ENCODE peak calls at places on chromosome 20, in five cellular contexts. R is bronchial epithelial cell, M is GM13976, H is astrocyte of the spinal cord, E is ovary. J is an unnamed sample.

GRCh38 chr20:25525857-25526256 is 59.5 kb downstream of the NINL start:
- DNase-seq in E (no peak), H (peak), R (peak), M (no peak), J (no peak)

GRCh38 chr20:35312348-35312747 is 20.1 kb upstream of the FAM83C start:
- DNase-seq in H (peak), R (peak), M (no peak), E (no peak), J (no peak)

GRCh38 chr20:53738039-53738944 is 144.7 kb upstream of the ZNF217 start:
- DNase-seq in H (peak), E (peak), M (no peak), R (peak), J (peak)

GRCh38 chr20:35866446-35867202 is 87.7 kb downstream of the SCAND1 start:
- DNase-seq in M (no peak), R (no peak), E (no peak), H (peak), J (no peak)

GRCh38 chr20:32749914-32750637 is 6.8 kb upstream of the COMMD7 start:
- DNase-seq in R (no peak), M (no peak), E (no peak), H (no peak), J (no peak)

GRCh38 chr20:59318201-59318790 is 17.9 kb downstream of the EDN3 start:
- DNase-seq in M (no peak), H (no peak), E (no peak), R (no peak), J (peak)

GRCh38 chr20:63580796-63581461 is 6.9 kb upstream of the HELZ2 start:
- DNase-seq in R (peak), H (peak), E (no peak), M (peak), J (no peak)

GRCh38 chr20:33096921-33097320 is 17.5 kb downstream of the BPIFB4 start:
- DNase-seq in M (no peak), E (no peak), R (no peak), H (no peak), J (no peak)

GRCh38 chr20:58682656-58683055 is 9.9 kb upstream of the NPEPL1 start:
- DNase-seq in R (peak), M (no peak), E (no peak), H (peak), J (no peak)

GRCh38 chr20:34111057-34111711 is 859 bp downstream of the EIF2S2 start:
- DNase-seq in R (peak), H (peak), M (no peak), E (peak), J (no peak)

GRCh38 chr20:19670829-19671228 is 87.2 kb upstream of the RIN2 start:
- DNase-seq in R (no peak), E (no peak), H (no peak), M (no peak), J (no peak)

GRCh38 chr20:64036346-64037198 is 590 bp downstream of the C20orf204 start:
- DNase-seq in M (peak), H (no peak), R (no peak), E (no peak), J (no peak)

GRCh38 chr20:22776369-22776768 is 192.0 kb upstream of the FOXA2 start:
- DNase-seq in H (no peak), E (no peak), R (peak), M (no peak), J (no peak)

GRCh38 chr20:18985551-18985950 is 172.0 kb downstream of the SCP2D1 start:
- DNase-seq in R (peak), M (no peak), H (no peak), E (no peak), J (no peak)

GRCh38 chr20:43751167-43752050 is 24.6 kb upstream of the GTSF1L start:
- DNase-seq in R (peak), E (no peak), H (peak), M (peak), J (no peak)

GRCh38 chr20:52192296-52193007 is 873 bp upstream of the ZFP64 start:
- DNase-seq in R (no peak), H (peak), E (peak), M (peak), J (no peak)

GRCh38 chr20:38894091-38894847 is 31.9 kb upstream of the FAM83D start:
- DNase-seq in E (no peak), H (no peak), R (no peak), M (peak), J (no peak)

GRCh38 chr20:32052090-32052791 is at the start of gene HCK:
- DNase-seq in M (peak), R (no peak), H (no peak), E (no peak), J (no peak)

GRCh38 chr20:59006864-59007757 is at the start of gene CTSZ:
- DNase-seq in M (peak), R (no peak), E (peak), H (no peak), J (peak)

GRCh38 chr20:17966432-17967312 is 1.9 kb downstream of the SNX5 start:
- DNase-seq in H (peak), M (no peak), R (peak), E (no peak), J (no peak)

GRCh38 chr20:5528719-5529256 is 212.0 kb upstream of the PROKR2 start:
- DNase-seq in R (peak), M (peak), E (peak), H (peak), J (peak)

GRCh38 chr20:14896569-14896968 is 559.2 kb upstream of the FLRT3 start:
- DNase-seq in E (no peak), M (no peak), R (no peak), H (no peak), J (no peak)

GRCh38 chr20:38774167-38774566 is 25.9 kb downstream of the ACTR5 start:
- DNase-seq in H (no peak), R (no peak), E (no peak), M (no peak), J (no peak)

GRCh38 chr20:34531608-34532265 is 15.5 kb downstream of the DYNLRB1 start:
- DNase-seq in E (peak), R (no peak), M (no peak), H (no peak), J (no peak)

GRCh38 chr20:60085551-60086132 is 127.4 kb downstream of the CDH26 start:
- DNase-seq in E (no peak), M (no peak), R (no peak), H (no peak), J (no peak)

GRCh38 chr20:39103732-39104131 is 141.6 kb downstream of the DHX35 start:
- DNase-seq in R (no peak), M (no peak), E (no peak), H (no peak), J (no peak)

GRCh38 chr20:48283470-48284110 is 498.3 kb upstream of the SULF2 start:
- DNase-seq in M (no peak), H (peak), R (peak), E (peak), J (no peak)

GRCh38 chr20:16560661-16561060 is 12.6 kb downstream of the KIF16B start:
- DNase-seq in M (no peak), R (no peak), H (no peak), E (no peak), J (no peak)

GRCh38 chr20:1265916-1266166 is 253 bp upstream of the SNPH start:
- DNase-seq in R (no peak), E (no peak), M (no peak), H (no peak), J (no peak)

GRCh38 chr20:25023316-25023715 is 30.8 kb upstream of the APMAP start:
- DNase-seq in R (no peak), H (no peak), E (no peak), M (no peak), J (no peak)

DNA sequence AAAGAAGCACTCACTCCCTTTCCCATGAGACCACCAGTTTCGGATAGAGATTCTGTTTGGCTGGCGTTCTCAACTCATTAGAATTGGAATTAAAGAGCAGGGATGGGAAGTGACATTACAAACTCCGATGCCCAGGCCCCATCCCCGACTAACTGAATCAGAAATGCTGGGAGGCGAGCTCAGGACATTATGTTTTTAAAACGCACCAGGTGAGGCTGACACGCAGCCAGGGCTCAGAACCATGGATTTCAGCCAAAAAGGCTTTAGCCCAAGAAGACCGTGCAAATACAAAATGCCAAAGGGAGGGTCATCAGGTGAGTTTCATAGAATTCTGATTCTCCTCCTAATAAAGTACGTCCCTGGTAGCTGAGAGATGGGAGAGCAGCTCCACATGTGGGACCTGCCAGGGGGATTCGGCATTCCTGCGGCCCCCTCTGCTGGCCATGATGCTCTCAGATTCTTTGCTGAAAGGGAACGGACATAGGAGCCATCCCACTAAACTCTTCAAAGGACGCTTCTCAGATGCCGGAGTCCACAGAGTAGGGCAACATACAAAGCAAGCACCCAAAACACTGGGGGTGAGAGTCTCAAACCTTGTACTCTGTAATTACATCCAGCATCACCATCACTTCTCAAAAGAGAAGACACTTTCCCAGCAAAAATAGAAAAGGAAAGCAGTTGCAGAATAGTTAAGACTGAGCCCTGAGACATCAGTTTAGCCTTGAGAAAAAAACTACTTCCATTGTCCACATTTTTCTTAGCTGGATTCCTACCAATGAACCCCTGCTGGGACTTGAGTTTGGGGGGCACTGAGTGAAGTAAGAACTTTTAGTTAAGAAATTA is 205.2 kb downstream of the BMP7 start:
- DNase-seq in R (no peak), M (no peak), E (no peak), H (peak), J (no peak)
- TF ChIP-seq CTCF in R (no peak), M (no peak), E (no peak), H (peak), J (peak)

DNA sequence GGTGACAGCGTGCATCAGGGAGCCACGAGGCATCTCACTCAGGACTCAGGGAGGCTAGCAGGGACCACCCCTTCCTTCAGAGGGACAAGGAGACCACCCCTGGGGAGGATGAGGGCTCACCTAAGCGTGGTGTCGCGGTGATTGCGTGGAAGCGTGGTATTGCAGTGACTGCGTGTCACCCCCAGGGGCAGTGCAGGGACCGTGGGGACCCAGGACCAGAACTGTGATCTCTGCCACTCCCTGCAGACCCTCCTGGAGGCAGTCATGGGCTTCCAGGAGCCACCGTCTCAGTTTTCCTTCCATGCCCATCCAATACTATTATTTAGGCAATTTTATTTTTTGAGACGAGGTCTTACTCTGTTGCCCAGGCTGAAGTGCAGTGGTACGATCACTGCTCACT is 147.1 kb downstream of the TAF4 start:
- DNase-seq in E (no peak), H (no peak), M (no peak), R (no peak), J (no peak)
- TF ChIP-seq CTCF in E (no peak), H (no peak), M (no peak), R (no peak), J (no peak)

GRCh38 chr20:46438156-46438750 is 31.8 kb upstream of the ELMO2 start:
- DNase-seq in M (peak), E (no peak), R (peak), H (peak), J (no peak)
- TF ChIP-seq CTCF in M (peak), E (no peak), R (peak), H (peak), J (peak)

GRCh38 chr20:36885355-36885754 is 9.4 kb downstream of the TLDC2 start:
- DNase-seq in M (no peak), E (no peak), R (no peak), H (no peak), J (no peak)
- TF ChIP-seq CTCF in M (no peak), E (no peak), R (no peak), H (no peak), J (peak)

J was measured in progenitor cell of endocrine pancreas.